ENCODE peak calls at places on chromosomes 7 and 10, in ten cellular contexts. B is CD4-positive, alpha-beta T cell; E is cardiac fibroblast; R is mucosa of descending colon; I is fibroblast of pulmonary artery; V is nephron progenitor cell; H is Peyer's patch; F is astrocyte of the spinal cord; C is kidney epithelial cell; W is prostate gland. J is an unnamed sample.

GRCh38 chr10:74058071-74058470 is 60.2 kb downstream of the VCL start:
- DNase-seq in B (no peak), E (no peak), R (no peak), I (no peak), V (no peak), H (no peak), F (no peak), C (no peak), W (no peak), J (no peak)

GRCh38 chr10:97363071-97363470 is 28.5 kb upstream of the FRAT2 start:
- DNase-seq in B (no peak), E (no peak), R (no peak), I (no peak), V (no peak), H (no peak), F (no peak), C (no peak), W (no peak), J (no peak)

GRCh38 chr10:50857579-50857978 is 27.8 kb downstream of the A1CF start:
- DNase-seq in B (no peak), E (no peak), R (no peak), I (no peak), V (no peak), H (no peak), F (no peak), C (no peak), W (no peak), J (no peak)

GRCh38 chr7:83468251-83468739 is 180.6 kb downstream of the SEMA3E start:
- DNase-seq in B (no peak), E (peak), R (peak), I (peak), V (peak), H (peak), F (peak), C (peak), W (peak), J (no peak)

GRCh38 chr10:121702351-121703320 is 104.4 kb upstream of the FGFR2 start:
- DNase-seq in B (no peak), E (peak), R (no peak), I (peak), V (no peak), H (no peak), F (peak), C (peak), W (no peak), J (no peak)

GRCh38 chr10:89861584-89862287 is 160.3 kb downstream of the KIF20B start:
- DNase-seq in B (no peak), E (peak), R (no peak), I (peak), V (no peak), H (no peak), F (peak), C (peak), W (no peak), J (no peak)

GRCh38 chr7:77752016-77752415 is 46.2 kb downstream of the TMEM60 start:
- DNase-seq in B (no peak), E (no peak), R (no peak), I (no peak), V (no peak), H (no peak), F (no peak), C (no peak), W (no peak), J (no peak)

GRCh38 chr7:73482746-73483145 is 39.3 kb downstream of the BAZ1B start:
- DNase-seq in B (no peak), E (no peak), R (no peak), I (no peak), V (no peak), H (no peak), F (peak), C (no peak), W (no peak), J (no peak)

GRCh38 chr7:105775580-105775979 is 100.8 kb downstream of the ATXN7L1 start:
- DNase-seq in B (no peak), E (no peak), R (no peak), I (no peak), V (no peak), H (no peak), F (no peak), C (no peak), W (no peak), J (no peak)

GRCh38 chr7:139731802-139732470 is 45.9 kb downstream of the HIPK2 start:
- DNase-seq in B (no peak), E (peak), R (peak), I (peak), V (no peak), H (peak), F (peak), C (peak), W (peak), J (no peak)

GRCh38 chr10:3465406-3465891 is 292.9 kb upstream of the PITRM1 start:
- DNase-seq in B (no peak), E (peak), R (peak), I (peak), V (no peak), H (no peak), F (no peak), C (no peak), W (peak), J (no peak)

GRCh38 chr10:9209105-9209798 is 1154.8 kb downstream of the GATA3 start:
- DNase-seq in B (peak), E (peak), R (peak), I (peak), V (peak), H (peak), F (peak), C (peak), W (peak), J (peak)

GRCh38 chr7:11625669-11626068 is 206.3 kb downstream of the THSD7A start:
- DNase-seq in B (no peak), E (peak), R (no peak), I (peak), V (no peak), H (no peak), F (peak), C (peak), W (no peak), J (no peak)

GRCh38 chr10:122875843-122876492 is 3.4 kb downstream of the FAM24B start:
- DNase-seq in B (no peak), E (no peak), R (no peak), I (no peak), V (no peak), H (no peak), F (no peak), C (no peak), W (no peak), J (no peak)

GRCh38 chr10:121927361-121927840 is 430 bp downstream of the ATE1 start:
- DNase-seq in B (no peak), E (peak), R (peak), I (peak), V (no peak), H (peak), F (peak), C (no peak), W (peak), J (no peak)

GRCh38 chr10:34505338-34505737 is 309.8 kb downstream of the PARD3 start:
- DNase-seq in B (no peak), E (no peak), R (no peak), I (no peak), V (no peak), H (no peak), F (peak), C (no peak), W (no peak), J (no peak)

GRCh38 chr10:119095648-119096047 is 8.3 kb upstream of the DENND10 start:
- DNase-seq in B (peak), E (no peak), R (no peak), I (no peak), V (no peak), H (no peak), F (no peak), C (no peak), W (no peak), J (no peak)

GRCh38 chr10:93149761-93150160 is 76.1 kb downstream of the CYP26A1 start:
- DNase-seq in B (no peak), E (peak), R (no peak), I (peak), V (no peak), H (no peak), F (no peak), C (no peak), W (no peak), J (no peak)

GRCh38 chr10:101380353-101381017 is 26.5 kb downstream of the BTRC start:
- DNase-seq in B (no peak), E (no peak), R (no peak), I (peak), V (no peak), H (no peak), F (no peak), C (no peak), W (no peak), J (no peak)

GRCh38 chr10:62778125-62778524 is 26.4 kb upstream of the ADO start:
- DNase-seq in B (no peak), E (no peak), R (no peak), I (no peak), V (no peak), H (no peak), F (no peak), C (no peak), W (no peak), J (no peak)

GRCh38 chr7:12839508-12840153 is 152.2 kb downstream of the ARL4A start:
- DNase-seq in B (no peak), E (no peak), R (no peak), I (no peak), V (peak), H (no peak), F (no peak), C (no peak), W (no peak), J (no peak)

GRCh38 chr10:110860576-110861241 is 11.0 kb upstream of the PDCD4 start:
- DNase-seq in B (peak), E (no peak), R (peak), I (no peak), V (no peak), H (peak), F (no peak), C (no peak), W (no peak), J (no peak)

GRCh38 chr7:51430480-51431086 is 114.0 kb upstream of the COBL start:
- DNase-seq in B (no peak), E (peak), R (peak), I (peak), V (peak), H (no peak), F (peak), C (peak), W (peak), J (peak)

GRCh38 chr10:3889961-3890522 is 105.0 kb upstream of the KLF6 start:
- DNase-seq in B (no peak), E (peak), R (no peak), I (peak), V (no peak), H (no peak), F (peak), C (peak), W (no peak), J (no peak)

GRCh38 chr7:2157473-2158279 is 75.1 kb downstream of the MAD1L1 start:
- DNase-seq in B (no peak), E (peak), R (peak), I (peak), V (no peak), H (no peak), F (peak), C (no peak), W (peak), J (no peak)

GRCh38 chr10:77641788-77642397 is 4.3 kb upstream of the KCNMA1 start:
- DNase-seq in B (no peak), E (peak), R (peak), I (peak), V (peak), H (peak), F (peak), C (peak), W (peak), J (peak)

GRCh38 chr10:14751576-14752330 is 22.9 kb downstream of the FAM107B start:
- DNase-seq in B (no peak), E (peak), R (peak), I (peak), V (no peak), H (peak), F (peak), C (no peak), W (no peak), J (no peak)

GRCh38 chr10:91251430-91252056 is 31.1 kb downstream of the PCGF5 start:
- DNase-seq in B (peak), E (peak), R (peak), I (peak), V (peak), H (peak), F (peak), C (peak), W (peak), J (peak)

GRCh38 chr7:53326634-53327033 is 291.2 kb downstream of the POM121L12 start:
- DNase-seq in B (no peak), E (no peak), R (no peak), I (no peak), V (no peak), H (no peak), F (no peak), C (no peak), W (no peak), J (no peak)

GRCh38 chr7:138864667-138865066 is 66.7 kb upstream of the ATP6V0A4 start:
- DNase-seq in B (no peak), E (peak), R (peak), I (peak), V (no peak), H (no peak), F (peak), C (peak), W (no peak), J (no peak)

GRCh38 chr10:10294801-10295515 is 722.7 kb upstream of the CELF2 start:
- DNase-seq in B (no peak), E (no peak), R (no peak), I (no peak), V (peak), H (no peak), F (no peak), C (no peak), W (no peak), J (no peak)

GRCh38 chr7:25427721-25428120 is 199.4 kb upstream of the NPVF start:
- DNase-seq in B (no peak), E (no peak), R (no peak), I (no peak), V (no peak), H (no peak), F (no peak), C (no peak), W (no peak), J (no peak)

GRCh38 chr10:133309111-133309719 is 501 bp downstream of the ZNF511 start:
- DNase-seq in B (peak), E (peak), R (peak), I (peak), V (peak), H (peak), F (peak), C (no peak), W (peak), J (peak)
- TF ChIP-seq CTCF in B (no peak), E (no peak), R (no peak), I (no peak), V (no peak), H (no peak), F (no peak), C (no peak), W (no peak), J (no peak)

DNA sequence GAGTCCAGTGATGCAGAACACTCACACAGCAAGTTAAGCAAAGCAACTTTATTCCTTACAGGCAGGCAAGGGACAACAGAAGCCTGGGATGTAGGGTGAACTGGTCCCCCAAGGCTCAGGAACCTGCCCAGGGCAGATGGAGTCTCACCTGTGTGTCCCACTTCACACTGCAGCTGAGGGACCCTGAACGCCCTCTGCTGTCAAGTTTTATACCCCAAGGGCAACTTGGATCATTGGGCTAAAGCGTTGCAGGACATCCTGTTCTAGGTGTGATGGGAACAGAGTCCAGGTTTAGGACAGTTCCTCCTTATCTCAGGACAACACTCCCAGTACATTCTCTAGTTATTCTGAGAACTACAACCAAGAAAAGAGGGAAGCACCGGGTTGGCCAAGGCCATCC is 49.5 kb upstream of the ZNF746 start:
- DNase-seq in B (no peak), E (no peak), R (no peak), I (no peak), V (no peak), H (no peak), F (no peak), C (no peak), W (no peak), J (no peak)
- TF ChIP-seq CTCF in B (no peak), E (no peak), R (no peak), I (no peak), V (no peak), H (no peak), F (no peak), C (no peak), W (no peak), J (no peak)

DNA sequence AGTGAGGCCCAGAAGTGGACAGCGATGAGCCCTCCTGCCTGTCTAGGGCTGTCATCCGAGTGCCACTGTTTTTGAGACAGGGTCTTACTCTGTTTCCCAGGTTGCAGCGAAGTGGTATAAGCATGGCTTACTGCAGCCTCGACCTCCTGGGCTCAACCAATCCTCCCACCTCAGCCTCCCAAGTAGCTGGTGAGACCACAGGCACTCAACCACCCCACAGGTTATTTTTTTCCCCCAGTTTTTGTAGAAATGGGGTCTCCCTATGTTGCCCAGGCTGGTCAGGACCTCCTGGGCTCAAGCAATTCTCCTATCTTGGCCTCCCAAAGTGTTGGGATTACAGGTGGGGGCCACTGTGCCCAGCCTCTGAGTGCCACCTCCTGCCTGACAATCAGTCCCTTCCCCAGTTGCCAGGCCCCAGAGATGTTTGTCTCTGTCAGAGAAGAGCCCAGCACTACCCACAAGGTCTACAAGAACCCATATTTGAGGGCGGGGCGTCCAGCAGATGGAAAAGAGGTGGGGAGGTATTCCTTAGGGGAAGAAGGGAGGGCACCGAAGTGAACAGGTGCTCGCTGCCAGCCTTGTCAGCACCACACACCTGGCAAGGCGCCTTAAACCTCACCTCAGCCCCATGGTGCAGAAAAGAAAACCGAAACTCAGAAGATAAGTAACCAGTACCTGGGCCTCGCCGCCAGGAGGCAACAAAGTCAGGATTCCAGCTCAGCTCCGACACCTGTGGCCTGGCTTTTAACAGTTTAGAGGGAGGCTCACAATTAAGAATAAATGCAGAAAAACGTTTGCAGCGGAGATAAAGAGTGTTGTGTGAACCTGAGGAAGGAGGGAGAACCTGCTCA is 77.4 kb upstream of the ANLN start:
- DNase-seq in B (peak), E (no peak), R (peak), I (no peak), V (peak), H (peak), F (no peak), C (no peak), W (peak), J (peak)
- TF ChIP-seq CTCF in B (no peak), E (no peak), R (peak), I (no peak), V (peak), H (peak), F (peak), C (no peak), W (peak), J (peak)

DNA sequence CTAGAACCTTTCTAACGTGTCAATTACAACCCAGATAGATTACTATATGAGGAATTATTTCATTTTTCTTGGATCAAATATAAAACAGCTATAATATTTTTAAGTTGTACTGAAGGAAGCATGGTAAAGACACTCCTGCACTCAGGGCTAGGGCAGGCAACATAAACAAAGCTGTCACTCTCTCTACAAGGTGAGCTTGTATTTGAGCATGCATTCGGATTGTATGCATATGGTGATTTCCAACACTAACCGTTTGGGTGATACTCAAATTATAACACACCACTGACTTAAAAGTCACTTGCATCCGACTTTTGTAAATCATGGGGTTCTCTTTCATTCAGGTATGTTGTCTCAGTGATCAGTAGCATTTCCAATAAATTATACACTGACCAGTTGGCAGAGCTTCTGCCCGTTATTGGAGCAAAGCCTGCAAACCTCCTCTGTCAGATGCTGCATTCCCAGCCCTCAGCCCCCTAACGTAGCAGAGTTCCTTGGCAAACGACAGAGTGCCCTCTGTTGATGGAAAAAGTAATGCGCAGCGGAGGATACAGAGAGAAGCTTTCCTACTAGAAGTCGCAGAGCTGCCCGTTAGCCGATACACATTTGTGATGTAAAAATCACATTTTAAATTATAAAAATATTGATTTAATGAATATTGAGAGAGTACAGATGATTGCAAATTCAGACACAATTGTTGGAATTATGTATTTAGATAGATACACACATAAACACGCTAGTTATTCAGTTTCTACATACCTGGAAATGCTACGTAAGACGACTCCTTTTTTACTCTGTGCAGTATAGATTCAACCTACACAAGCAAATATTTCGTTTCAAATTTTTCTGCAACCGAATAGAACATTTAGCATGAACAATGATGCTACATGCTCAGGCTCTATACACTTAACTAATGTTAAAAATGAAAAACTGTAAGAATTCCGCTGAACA is 173.9 kb upstream of the SP4 start:
- DNase-seq in B (no peak), E (peak), R (peak), I (peak), V (peak), H (no peak), F (peak), C (peak), W (peak), J (peak)
- TF ChIP-seq CTCF in B (peak), E (peak), R (peak), I (peak), V (peak), H (peak), F (peak), C (peak), W (peak), J (peak)

GRCh38 chr7:26856481-26856880 is 7.9 kb downstream of the SKAP2 start:
- DNase-seq in B (no peak), E (no peak), R (no peak), I (no peak), V (no peak), H (no peak), F (peak), C (no peak), W (no peak), J (no peak)

GRCh38 chr7:26855421-26855820 is 9.0 kb downstream of the SKAP2 start:
- DNase-seq in B (no peak), E (no peak), R (no peak), I (no peak), V (no peak), H (no peak), F (peak), C (no peak), W (no peak), J (no peak)

GRCh38 chr7:26857170-26857533 is 7.2 kb downstream of the SKAP2 start:
- DNase-seq in B (no peak), E (no peak), R (no peak), I (no peak), V (no peak), H (no peak), F (no peak), C (no peak), W (no peak), J (no peak)

GRCh38 chr7:26854932-26855331 is 9.5 kb downstream of the SKAP2 start:
- DNase-seq in B (no peak), E (no peak), R (no peak), I (no peak), V (no peak), H (no peak), F (peak), C (no peak), W (no peak), J (no peak)

GRCh38 chr7:26853788-26854393 is 10.5 kb downstream of the SKAP2 start:
- DNase-seq in B (no peak), E (peak), R (peak), I (peak), V (no peak), H (no peak), F (peak), C (no peak), W (no peak), J (no peak)
- TF ChIP-seq CTCF in B (peak), E (peak), R (peak), I (peak), V (peak), H (peak), F (peak), C (peak), W (peak), J (peak)

J was measured in endothelial cell.